ENCODE peak calls at places on chromosomes 1 and 21, in six cellular contexts. A, X, Y, M, I and Q are unnamed samples.

GRCh38 chr1:84726593-84727275 is 36.5 kb upstream of the SSX2IP start:
- DNase-seq in X (peak), Y (peak), M (no peak), I (no peak), A (no peak), Q (no peak)

GRCh38 chr1:56933161-56933560 is 32.7 kb downstream of the C8B start:
- DNase-seq in X (no peak), A (no peak), M (no peak), Y (no peak), I (no peak), Q (no peak)

GRCh38 chr1:98422821-98423220 is 238.7 kb upstream of the SNX7 start:
- DNase-seq in M (no peak), Y (no peak), A (no peak), X (peak), I (no peak), Q (no peak)

GRCh38 chr1:41995441-41996130 is 76.9 kb upstream of the HIVEP3 start:
- DNase-seq in X (peak), A (no peak), I (no peak), Y (no peak), M (no peak), Q (no peak)

GRCh38 chr1:15295676-15296075 is 48.7 kb downstream of the FHAD1 start:
- DNase-seq in Y (no peak), M (no peak), X (peak), I (no peak), A (no peak), Q (no peak)

GRCh38 chr1:181806791-181807190 is 254.7 kb downstream of the ZNF648 start:
- DNase-seq in Y (no peak), A (no peak), I (no peak), X (no peak), M (no peak), Q (no peak)

GRCh38 chr1:51215169-51215568 is 20.9 kb upstream of the RNF11 start:
- DNase-seq in I (no peak), X (peak), Y (no peak), M (no peak), A (no peak), Q (no peak)

GRCh38 chr1:212431656-212432055 is 1.1 kb upstream of the NENF start:
- DNase-seq in X (no peak), A (no peak), Y (no peak), M (no peak), I (no peak), Q (no peak)

GRCh38 chr1:198465201-198466144 is 75.0 kb downstream of the ATP6V1G3 start:
- DNase-seq in A (peak), I (no peak), M (no peak), Y (peak), X (peak), Q (no peak)

GRCh38 chr1:204530932-204531331 is 14.7 kb downstream of the MDM4 start:
- DNase-seq in Y (no peak), A (no peak), I (no peak), M (no peak), X (no peak), Q (no peak)

GRCh38 chr1:58895559-58896135 is 111.8 kb upstream of the JUN start:
- DNase-seq in A (peak), M (no peak), X (peak), Y (no peak), I (no peak), Q (no peak)

GRCh38 chr1:8670371-8670818 is 147.0 kb downstream of the RERE start:
- DNase-seq in I (no peak), X (peak), A (no peak), Y (no peak), M (no peak), Q (no peak)

GRCh38 chr1:25030674-25031589 is 100.9 kb upstream of the RUNX3 start:
- DNase-seq in I (no peak), M (peak), A (peak), Y (peak), X (peak), Q (peak)

GRCh38 chr1:6770727-6771567 is 14.3 kb upstream of the CAMTA1 start:
- DNase-seq in X (peak), I (no peak), M (no peak), Y (peak), A (peak), Q (no peak)

GRCh38 chr1:41783189-41783639 is 135.5 kb downstream of the HIVEP3 start:
- DNase-seq in Y (peak), X (peak), A (peak), M (no peak), I (no peak), Q (no peak)

GRCh38 chr1:230066036-230066435 is 1.0 kb upstream of the GALNT2 start:
- DNase-seq in I (no peak), X (no peak), A (no peak), M (no peak), Y (no peak), Q (no peak)

GRCh38 chr1:6936308-6936675 is 151.0 kb downstream of the CAMTA1 start:
- DNase-seq in I (no peak), M (no peak), X (no peak), A (no peak), Y (no peak), Q (no peak)

GRCh38 chr21:43271452-43272020 is 102.7 kb downstream of the CRYAA start:
- DNase-seq in M (no peak), I (no peak), Y (no peak), X (no peak), A (no peak), Q (no peak)

GRCh38 chr1:21944261-21945074 is 7.4 kb upstream of the HSPG2 start:
- DNase-seq in X (no peak), M (no peak), Y (no peak), A (no peak), I (no peak), Q (no peak)

GRCh38 chr1:156310962-156311361 is 11.9 kb upstream of the VHLL start:
- DNase-seq in A (peak), I (peak), X (peak), M (no peak), Y (peak), Q (no peak)

GRCh38 chr1:59141267-59141863 is 155.5 kb upstream of the FGGY start:
- DNase-seq in A (no peak), M (no peak), I (no peak), Y (no peak), X (no peak), Q (no peak)

GRCh38 chr1:86914998-86915736 is 732 bp downstream of the HS2ST1 start:
- DNase-seq in I (peak), A (peak), M (peak), X (peak), Y (peak), Q (peak)